ENCODE peak calls at places on chromosomes 13 and 19, in six cellular contexts. Q is fibroblast of lung; J is testis; X is CD8-positive, alpha-beta T cell; W is OCI-LY7; O is IMR-90. P is an unnamed sample. For H3K4me1, the result is how much of the 10 kb centered on the place peaks cover.

GRCh38 chr19:47110521-47111080 is 3.0 kb downstream of the ZC3H4 start:
- DNase-seq in X (peak), O (no peak), J (no peak), W (peak), Q (no peak), P (no peak)

GRCh38 chr19:13557756-13558398 is 51.6 kb upstream of the CACNA1A start:
- DNase-seq in O (no peak), Q (no peak), W (peak), J (peak), X (no peak), P (peak)

GRCh38 chr19:42255766-42256750 is 1.1 kb upstream of the ERF start:
- DNase-seq in O (peak), Q (peak), X (no peak), W (no peak), J (peak), P (peak)

GRCh38 chr19:679418-680286 is 3.5 kb downstream of the FSTL3 start:
- DNase-seq in W (peak), X (no peak), Q (peak), J (peak), O (peak), P (peak)

GRCh38 chr19:2345794-2346663 is 14.0 kb upstream of the TMPRSS9 start:
- DNase-seq in J (peak), W (no peak), O (no peak), X (no peak), Q (peak), P (no peak)

GRCh38 chr13:79485014-79485441 is 4.1 kb downstream of the NDFIP2 start:
- DNase-seq in O (peak), W (no peak), J (no peak), X (no peak), Q (peak), P (no peak)

GRCh38 chr13:53124568-53125094 is 96.0 kb downstream of the OLFM4 start:
- DNase-seq in W (no peak), O (no peak), Q (no peak), J (no peak), X (no peak), P (no peak)

GRCh38 chr19:34316247-34316646 is 48.7 kb upstream of the GPI start:
- DNase-seq in Q (no peak), J (no peak), O (no peak), W (no peak), X (no peak), P (no peak)

GRCh38 chr19:13610042-13610691 is 103.9 kb upstream of the CACNA1A start:
- DNase-seq in X (no peak), J (no peak), W (peak), O (no peak), Q (no peak), P (peak)

GRCh38 chr19:29528946-29529645 is 3.3 kb downstream of the VSTM2B start:
- DNase-seq in Q (no peak), J (no peak), O (no peak), X (no peak), W (no peak), P (peak)

GRCh38 chr19:42024622-42025111 is 30.6 kb upstream of the ATP1A3 start:
- DNase-seq in Q (peak), W (no peak), O (peak), J (peak), X (no peak), P (no peak)

GRCh38 chr19:48695743-48696352 is at the start of gene FUT2:
- DNase-seq in J (no peak), Q (no peak), W (no peak), X (no peak), O (no peak), P (peak)

GRCh38 chr13:38535271-38535670 is 151.6 kb upstream of the FREM2 start:
- DNase-seq in W (no peak), Q (no peak), O (no peak), J (no peak), X (no peak), P (no peak)

GRCh38 chr19:12703056-12703455 is 6.6 kb upstream of the FBXW9 start:
- DNase-seq in Q (peak), W (peak), O (peak), X (no peak), J (peak), P (peak)

GRCh38 chr13:44274838-44275237 is 98.8 kb upstream of the SERP2 start:
- DNase-seq in Q (peak), J (no peak), O (peak), W (peak), X (peak), P (no peak)

GRCh38 chr19:37114001-37114400 is 35.8 kb downstream of the ZNF420 start:
- DNase-seq in X (no peak), W (peak), Q (no peak), O (no peak), J (no peak), P (no peak)

GRCh38 chr19:55305491-55305890 is 19.6 kb downstream of the TMEM150B start:
- DNase-seq in X (peak), O (no peak), W (peak), J (peak), Q (peak), P (peak)

GRCh38 chr19:4523306-4524110 is 5.2 kb upstream of the PLIN4 start:
- DNase-seq in W (peak), O (peak), J (peak), Q (peak), X (peak), P (peak)

GRCh38 chr19:55703790-55704215 is 28.8 kb downstream of the EPN1 start:
- DNase-seq in J (peak), X (peak), W (peak), Q (peak), O (no peak), P (peak)

GRCh38 chr19:35013820-35014754 is 14.0 kb downstream of the GRAMD1A start:
- DNase-seq in X (peak), O (no peak), Q (no peak), W (no peak), J (no peak), P (no peak)

GRCh38 chr19:40213251-40213793 is 4.9 kb downstream of the TTC9B start:
- DNase-seq in Q (no peak), X (no peak), W (no peak), O (no peak), J (no peak), P (no peak)

GRCh38 chr13:27789153-27789494 is 3.2 kb upstream of the GSX1 start:
- DNase-seq in O (no peak), J (no peak), W (peak), X (no peak), Q (no peak), P (no peak)

GRCh38 chr13:40478775-40479174 is 187.7 kb downstream of the FOXO1 start:
- DNase-seq in J (no peak), W (peak), X (no peak), Q (no peak), O (no peak), P (no peak)

GRCh38 chr13:40477623-40478608 is 188.5 kb downstream of the FOXO1 start:
- DNase-seq in J (no peak), W (peak), Q (peak), O (no peak), X (no peak), P (no peak)

GRCh38 chr13:40476175-40476958 is 190.1 kb downstream of the FOXO1 start:
- DNase-seq in J (no peak), Q (peak), O (no peak), W (no peak), X (no peak), P (no peak)

GRCh38 chr13:40472427-40473220 is 193.8 kb downstream of the FOXO1 start:
- DNase-seq in J (no peak), O (no peak), X (no peak), Q (no peak), W (no peak), P (no peak)

GRCh38 chr13:40475617-40476016 is 190.8 kb downstream of the FOXO1 start:
- DNase-seq in W (no peak), X (no peak), O (no peak), Q (no peak), J (no peak), P (no peak)
- H3K4me1 ChIP-seq in W (half or more), X (under half), O (under half), Q (under half), J (under half), P (under half)

GRCh38 chr19:11155373-11156120 is at the start of gene SPC24:
- DNase-seq in X (peak), Q (peak), W (peak), O (peak), J (peak), P (peak)

GRCh38 chr19:11148001-11148400 is 7.6 kb downstream of the SPC24 start:
- DNase-seq in W (no peak), X (no peak), J (no peak), O (no peak), Q (no peak), P (no peak)

GRCh38 chr19:11152318-11153062 is 3.1 kb downstream of the SPC24 start:
- DNase-seq in O (peak), Q (peak), W (no peak), J (peak), X (no peak), P (no peak)

GRCh38 chr19:11154683-11155047 is 917 bp downstream of the SPC24 start:
- DNase-seq in O (no peak), W (no peak), J (no peak), X (no peak), Q (no peak), P (no peak)

DNA sequence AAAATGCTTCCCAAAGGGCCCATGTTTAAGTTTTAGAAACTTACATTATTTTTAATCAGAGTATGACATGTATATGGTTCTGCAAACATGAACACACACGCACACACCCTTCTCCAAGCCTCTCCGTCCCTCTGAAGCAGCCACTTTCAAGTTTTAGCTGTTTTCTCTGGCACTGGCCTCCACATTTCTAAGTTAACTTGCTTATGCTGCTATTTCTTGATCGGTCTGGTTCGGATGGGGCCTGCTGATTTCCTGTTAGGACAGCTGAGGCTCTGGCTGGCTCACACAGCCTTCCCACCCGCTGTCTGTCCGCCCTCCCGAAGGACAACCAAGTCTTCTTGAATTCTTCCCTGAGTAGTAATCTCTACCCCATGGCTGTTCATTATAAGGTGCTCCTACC is 4.4 kb downstream of the SPC24 start:
- DNase-seq in J (peak), X (no peak), O (no peak), W (no peak), Q (no peak), P (no peak)
- H3K27ac ChIP-seq in J (no peak), X (no peak), O (peak), W (no peak), Q (peak), P (no peak)

DNA sequence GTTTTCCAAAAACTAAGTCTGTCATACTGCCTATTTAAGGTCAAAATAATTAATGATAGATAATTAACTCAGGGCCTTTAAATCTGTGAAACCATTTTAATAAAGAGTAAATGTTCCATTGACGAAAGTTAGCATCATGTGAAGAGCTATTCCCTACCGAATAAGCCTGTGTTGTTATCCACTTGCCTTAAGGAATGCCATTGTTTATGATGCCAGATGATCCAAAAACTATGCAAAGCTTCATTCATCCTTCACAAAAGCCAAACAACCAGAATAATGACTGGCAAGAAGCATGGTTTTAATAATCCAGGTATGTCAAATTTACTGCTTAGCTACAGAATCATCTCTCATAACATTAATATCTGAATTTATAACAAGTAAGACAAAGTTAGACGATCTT is 6.5 kb upstream of the GPC6 start:
- DNase-seq in Q (no peak), X (no peak), W (no peak), O (no peak), J (no peak), P (no peak)
- H3K4me1 ChIP-seq in Q (under half), X (under half), W (under half), O (under half), J (under half), P (under half)

GRCh38 chr19:44648536-44649370 is 5.0 kb downstream of the PVR start:
- DNase-seq in W (no peak), X (no peak), Q (peak), O (peak), J (peak), P (no peak)

GRCh38 chr19:44649578-44650145 is 6.0 kb downstream of the PVR start:
- DNase-seq in X (no peak), O (no peak), J (no peak), Q (no peak), W (no peak), P (no peak)

GRCh38 chr19:44657211-44657921 is 13.7 kb downstream of the PVR start:
- DNase-seq in W (peak), J (peak), O (peak), Q (peak), X (peak), P (peak)

GRCh38 chr19:44653977-44654784 is 10.5 kb downstream of the PVR start:
- DNase-seq in X (peak), Q (peak), O (peak), W (peak), J (peak), P (peak)

DNA sequence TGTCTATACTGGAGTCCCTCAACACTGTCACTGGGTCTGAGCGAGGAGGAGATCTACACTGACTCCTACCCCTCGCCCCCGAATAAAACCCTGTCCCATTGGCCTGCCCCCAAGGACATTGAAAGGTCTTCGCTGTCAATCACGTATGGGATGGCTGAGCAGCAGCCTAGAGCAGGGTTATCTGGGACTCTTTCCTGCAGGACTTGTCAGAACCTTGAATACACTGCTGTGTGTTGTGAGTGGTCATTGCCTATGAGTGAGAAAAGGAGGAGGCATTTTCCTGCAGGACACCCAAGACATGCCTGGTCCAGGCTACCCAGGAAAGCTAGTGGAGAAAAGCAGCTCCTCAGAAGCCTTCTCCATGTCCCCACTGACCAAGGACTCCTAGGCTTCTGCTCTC is 9.6 kb downstream of the PVR start:
- DNase-seq in W (no peak), Q (no peak), X (no peak), J (no peak), O (no peak), P (no peak)
- H3K27ac ChIP-seq in W (no peak), Q (no peak), X (no peak), J (no peak), O (no peak), P (no peak)

DNA sequence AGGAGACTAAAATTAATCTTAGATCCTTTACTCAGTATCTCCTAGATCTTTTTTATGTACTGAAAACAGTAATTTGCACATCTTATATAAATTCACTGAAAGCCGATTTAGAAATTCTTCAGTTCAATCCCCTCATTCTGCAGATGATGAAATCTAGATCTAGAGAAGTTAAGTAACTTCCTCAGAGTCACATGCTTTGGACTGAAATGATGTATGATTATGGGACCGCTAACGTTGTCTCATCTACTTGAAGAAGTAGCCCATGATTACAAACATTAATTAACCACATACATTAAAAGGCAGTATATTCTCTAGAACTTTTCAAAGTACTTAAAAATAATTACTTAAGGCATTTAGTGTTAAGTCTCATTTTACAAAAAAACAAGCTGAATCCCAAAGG is 37.8 kb downstream of the ELF1 start:
- DNase-seq in X (no peak), O (no peak), J (no peak), Q (peak), W (peak), P (no peak)
- H3K4me1 ChIP-seq in X (half or more), O (under half), J (under half), Q (under half), W (half or more), P (under half)

DNA sequence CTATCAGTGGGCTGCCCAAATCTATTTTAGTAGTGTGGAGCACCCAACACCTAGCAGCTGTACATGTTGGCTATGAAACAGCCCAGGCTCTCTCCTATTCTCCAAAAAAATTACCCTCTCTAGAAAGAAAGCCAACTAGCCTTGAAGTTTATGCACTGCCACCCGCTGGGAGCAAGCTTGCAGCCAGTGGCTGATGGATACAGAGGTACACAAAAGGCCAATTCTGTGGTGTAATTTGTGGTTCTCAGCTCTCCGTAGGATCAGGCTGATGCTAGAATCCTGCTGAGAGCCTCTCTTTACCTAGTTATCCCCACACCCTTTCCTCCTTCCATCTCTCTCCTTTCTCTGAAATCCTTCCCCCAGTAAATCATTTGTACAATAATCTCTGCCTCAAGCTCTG is 1120.7 kb downstream of the DIAPH3 start:
- DNase-seq in J (no peak), W (no peak), O (no peak), Q (no peak), X (no peak), P (peak)
- H3K27ac ChIP-seq in J (no peak), W (no peak), O (no peak), Q (no peak), X (no peak), P (no peak)

GRCh38 chr13:33188093-33188882 is 97.3 kb downstream of the STARD13 start:
- DNase-seq in O (peak), Q (no peak), W (no peak), J (no peak), X (no peak), P (no peak)

GRCh38 chr13:33185853-33186252 is 99.7 kb downstream of the STARD13 start:
- DNase-seq in O (no peak), X (no peak), Q (no peak), J (no peak), W (no peak), P (peak)

GRCh38 chr13:33186851-33187250 is 98.7 kb downstream of the STARD13 start:
- DNase-seq in X (no peak), Q (no peak), W (no peak), J (no peak), O (peak), P (peak)

GRCh38 chr13:33191425-33192221 is 93.9 kb downstream of the STARD13 start:
- DNase-seq in X (no peak), Q (peak), W (no peak), J (no peak), O (peak), P (no peak)

DNA sequence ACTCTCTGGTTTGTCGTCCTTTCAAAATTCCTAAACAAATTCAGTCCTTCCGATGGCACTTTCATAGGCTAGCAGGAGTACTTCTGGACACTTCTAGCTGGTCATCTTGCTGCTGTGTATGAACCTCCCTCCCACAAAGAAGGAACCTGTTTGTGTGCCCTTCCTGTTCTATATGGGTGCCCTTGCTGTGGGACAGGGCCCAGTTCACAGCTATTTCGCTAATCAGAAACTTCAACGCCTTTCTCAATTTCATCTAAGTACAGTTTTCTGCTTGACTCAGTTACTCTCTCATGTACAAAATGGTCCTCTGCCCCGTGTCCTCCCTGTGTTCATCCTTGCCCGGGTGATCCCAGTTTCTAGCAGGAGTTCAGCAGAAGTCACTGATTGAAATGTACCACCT is 96.1 kb downstream of the STARD13 start:
- DNase-seq in Q (no peak), W (no peak), O (no peak), X (no peak), J (no peak), P (no peak)
- H3K4me1 ChIP-seq in Q (under half), W (under half), O (under half), X (under half), J (under half), P (under half)